ENCODE peak calls at places on chromosomes 16 and 17, in seven cellular contexts. X is IMR-90, Y is H9, N is mesendoderm, J is mesenchymal stem cell, O is neuronal stem cell, D is trophoblast cell. B is an unnamed sample.

GRCh38 chr17:72340836-72341235 is 220.0 kb downstream of the SOX9 start:
- DNase-seq in X (no peak), Y (no peak), N (no peak), J (no peak), O (no peak), D (no peak), B (no peak)

GRCh38 chr17:45757431-45758218 is 26.5 kb upstream of the CRHR1 start:
- DNase-seq in X (no peak), Y (no peak), N (no peak), J (no peak), O (no peak), D (no peak), B (no peak)

GRCh38 chr17:50129303-50129945 is 536 bp downstream of the SAMD14 start:
- DNase-seq in X (peak; percentile 57), Y (peak; percentile 60), N (peak; percentile 78), J (peak; percentile 85), O (no peak), D (no peak), B (no peak)

GRCh38 chr16:61936522-61936921 is 99.7 kb downstream of the CDH8 start:
- DNase-seq in X (no peak), Y (no peak), N (peak; percentile 33), J (no peak), O (peak; percentile 14), D (no peak), B (no peak)

GRCh38 chr17:76538281-76538931 is 897 bp upstream of the CYGB start:
- DNase-seq in X (no peak), Y (peak; percentile 68), N (peak; percentile 40), J (peak; percentile 65), O (no peak), D (no peak), B (no peak)

GRCh38 chr16:29710227-29711219 is 31.5 kb downstream of the QPRT start:
- DNase-seq in X (peak; percentile 79), Y (peak; percentile 40), N (peak; percentile 88), J (peak; percentile 82), O (no peak), D (peak; percentile 84), B (no peak)

GRCh38 chr16:69796285-69797118 is 34.4 kb downstream of the WWP2 start:
- DNase-seq in X (peak; percentile 77), Y (peak; percentile 54), N (peak; percentile 79), J (peak; percentile 66), O (peak; percentile 58), D (peak; percentile 85), B (no peak)

GRCh38 chr17:44610331-44610730 is 45.9 kb upstream of the MEIOC start:
- DNase-seq in X (no peak), Y (no peak), N (peak; percentile 76), J (no peak), O (no peak), D (no peak), B (no peak)

GRCh38 chr16:85770741-85771140 is 19.8 kb upstream of the C16orf74 start:
- DNase-seq in X (no peak), Y (no peak), N (no peak), J (no peak), O (no peak), D (no peak), B (no peak)

GRCh38 chr17:6675426-6675825 is 23.9 kb downstream of the C17orf100 start:
- DNase-seq in X (no peak), Y (no peak), N (no peak), J (no peak), O (no peak), D (no peak), B (no peak)

GRCh38 chr17:37759014-37759637 is 14.3 kb upstream of the HNF1B start:
- DNase-seq in X (no peak), Y (no peak), N (no peak), J (no peak), O (no peak), D (no peak), B (no peak)

GRCh38 chr16:30866031-30866430 is 27.8 kb downstream of the BCL7C start:
- DNase-seq in X (no peak), Y (no peak), N (no peak), J (no peak), O (no peak), D (no peak), B (no peak)

GRCh38 chr16:66881014-66881417 is 701 bp downstream of the PDP2 start:
- DNase-seq in X (no peak), Y (no peak), N (no peak), J (peak; percentile 39), O (peak; percentile 24), D (peak; percentile 24), B (no peak)

GRCh38 chr16:1150511-1150982 is 2.4 kb upstream of the CACNA1H start:
- DNase-seq in X (peak; percentile 47), Y (peak; percentile 62), N (peak; percentile 61), J (peak; percentile 24), O (no peak), D (peak; percentile 66), B (peak; percentile 74)

GRCh38 chr17:62714016-62714777 is 86.7 kb downstream of the MRC2 start:
- DNase-seq in X (peak; percentile 79), Y (peak; percentile 25), N (no peak), J (no peak), O (no peak), D (peak; percentile 84), B (no peak)

GRCh38 chr17:31248986-31249385 is 48.1 kb downstream of the OMG start:
- DNase-seq in X (peak; percentile 78), Y (no peak), N (no peak), J (peak; percentile 42), O (no peak), D (peak; percentile 80), B (no peak)

GRCh38 chr17:8375738-8376259 is 705 bp downstream of the KRABD2 start:
- DNase-seq in X (peak; percentile 29), Y (no peak), N (peak; percentile 47), J (no peak), O (no peak), D (peak; percentile 44), B (no peak)

GRCh38 chr17:44672479-44673093 is 16.3 kb downstream of the MEIOC start:
- DNase-seq in X (peak; percentile 34), Y (no peak), N (peak; percentile 40), J (peak; percentile 40), O (no peak), D (peak; percentile 58), B (no peak)

GRCh38 chr16:71230122-71230845 is at the start of gene HYDIN:
- DNase-seq in X (peak; percentile 30), Y (peak; percentile 95), N (peak; percentile 97), J (peak; percentile 27), O (peak; percentile 88), D (peak; percentile 91), B (peak; percentile 96)

GRCh38 chr17:50021681-50022370 is 26.8 kb upstream of the DLX3 start:
- DNase-seq in X (no peak), Y (no peak), N (no peak), J (no peak), O (no peak), D (no peak), B (no peak)

GRCh38 chr16:74737521-74737920 is 36.9 kb upstream of the MLKL start:
- DNase-seq in X (no peak), Y (no peak), N (no peak), J (no peak), O (no peak), D (no peak), B (no peak)

GRCh38 chr16:27543801-27544200 is 5.9 kb downstream of the GTF3C1 start:
- DNase-seq in X (no peak), Y (no peak), N (no peak), J (no peak), O (no peak), D (no peak), B (no peak)

DNA sequence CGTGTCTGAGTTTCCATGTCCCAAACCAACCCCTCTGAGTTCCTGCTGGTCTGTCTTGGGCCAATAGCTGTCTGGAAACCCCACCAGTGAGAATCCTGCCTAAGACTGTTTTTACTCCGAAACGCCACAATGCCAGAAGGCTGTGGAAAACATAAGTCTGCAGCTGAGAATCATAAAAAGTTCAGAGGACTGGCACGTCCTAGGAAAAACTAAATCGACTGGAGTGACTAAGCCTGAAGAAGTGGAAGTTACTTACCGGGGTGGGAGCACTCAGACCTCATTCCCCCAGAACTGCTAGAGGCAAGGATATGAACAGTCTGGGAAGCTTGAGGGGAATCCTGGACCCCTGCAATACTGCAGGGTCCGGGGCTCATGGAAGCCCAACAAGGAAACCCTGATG is 13.3 kb downstream of the LRRC75A start:
- DNase-seq in X (no peak), Y (no peak), N (no peak), J (no peak), O (no peak), D (no peak), B (no peak)
- H4K8ac ChIP-seq in X (no peak overlapping the region), Y (no peak overlapping the region), N (no peak overlapping the region), J (no peak overlapping the region), O (no peak overlapping the region), D (no peak overlapping the region), B (no peak overlapping the region)

GRCh38 chr16:65054457-65054856 is 67.4 kb downstream of the CDH11 start:
- DNase-seq in X (peak; percentile 31), Y (no peak), N (no peak), J (no peak), O (no peak), D (no peak), B (no peak)

GRCh38 chr16:65044861-65045260 is 77.0 kb downstream of the CDH11 start:
- DNase-seq in X (peak; percentile 92), Y (no peak), N (no peak), J (peak; percentile 57), O (no peak), D (no peak), B (no peak)

GRCh38 chr16:65049679-65050078 is 72.2 kb downstream of the CDH11 start:
- DNase-seq in X (no peak), Y (no peak), N (no peak), J (no peak), O (no peak), D (no peak), B (no peak)
- H4K8ac ChIP-seq in X (no peak overlapping the region), Y (no peak overlapping the region), N (no peak overlapping the region), J (no peak overlapping the region), O (no peak overlapping the region), D (no peak overlapping the region), B (no peak overlapping the region)

GRCh38 chr17:1485748-1486376 is 6.6 kb downstream of the MYO1C start:
- DNase-seq in X (peak; percentile 60), Y (peak; percentile 65), N (peak; percentile 58), J (peak; percentile 86), O (no peak), D (peak; percentile 79), B (no peak)
- H4K8ac ChIP-seq in X (peak overlapping the region; percentile 92), Y (no peak overlapping the region), N (peak overlapping the region; percentile 57), J (peak overlapping the region; percentile 88), O (peak overlapping the region; percentile 65), D (peak overlapping the region; percentile 98), B (peak overlapping the region; percentile 3)

GRCh38 chr17:73877962-73878361 is 233.7 kb upstream of the SDK2 start:
- DNase-seq in X (no peak), Y (no peak), N (no peak), J (no peak), O (no peak), D (no peak), B (no peak)
- H4K8ac ChIP-seq in X (no peak overlapping the region), Y (no peak overlapping the region), N (no peak overlapping the region), J (no peak overlapping the region), O (no peak overlapping the region), D (no peak overlapping the region), B (no peak overlapping the region)